ENCODE peak calls at places on chromosomes 12 and 14, in six cellular contexts. Q is breast epithelium; X is heart right ventricle; T is naive thymus-derived CD4-positive, alpha-beta T cell; C is A549; V is gastrocnemius medialis. D is an unnamed sample.

GRCh38 chr14:72638021-72638420 is 255.9 kb downstream of the DPF3 start:
- DNase-seq in Q (no peak), X (no peak), T (no peak), C (peak; percentile 41), V (peak; percentile 48), D (peak; percentile 84)

GRCh38 chr12:28568083-28568482 is 377.8 kb downstream of the CCDC91 start:
- DNase-seq in Q (no peak), X (no peak), T (no peak), C (peak; percentile 30), V (no peak), D (no peak)

GRCh38 chr14:32022938-32023466 is 54.1 kb upstream of the ARHGAP5 start:
- DNase-seq in Q (no peak), X (no peak), T (no peak), C (no peak), V (no peak), D (no peak)

GRCh38 chr12:85765443-85765842 is 70.8 kb downstream of the RASSF9 start:
- DNase-seq in Q (no peak), X (no peak), T (no peak), C (peak; percentile 85), V (no peak), D (no peak)

GRCh38 chr14:98886982-98887381 is 385.0 kb downstream of the BCL11B start:
- DNase-seq in Q (no peak), X (no peak), T (no peak), C (no peak), V (no peak), D (no peak)

GRCh38 chr14:75443203-75443969 is 15.6 kb downstream of the JDP2 start:
- DNase-seq in Q (no peak), X (no peak), T (no peak), C (no peak), V (peak; percentile 65), D (no peak)

GRCh38 chr14:89422181-89422951 is 5.3 kb upstream of the FOXN3 start:
- DNase-seq in Q (no peak), X (no peak), T (no peak), C (no peak), V (no peak), D (no peak)

GRCh38 chr14:32230181-32230580 is 27.1 kb upstream of the RNU6-8 start:
- DNase-seq in Q (no peak), X (no peak), T (no peak), C (peak; percentile 69), V (no peak), D (no peak)

GRCh38 chr12:82740129-82741000 is 53.7 kb downstream of the TMTC2 start:
- DNase-seq in Q (no peak), X (no peak), T (no peak), C (peak; percentile 72), V (no peak), D (no peak)

GRCh38 chr14:95183532-95184412 is 26.4 kb upstream of the DICER1 start:
- DNase-seq in Q (no peak), X (no peak), T (no peak), C (no peak), V (no peak), D (no peak)

GRCh38 chr12:112945515-112945914 is 7.2 kb downstream of the OAS3 start:
- DNase-seq in Q (no peak), X (no peak), T (no peak), C (no peak), V (no peak), D (no peak)

GRCh38 chr12:87141091-87141490 is 884.9 kb upstream of the MGAT4C start:
- DNase-seq in Q (no peak), X (no peak), T (no peak), C (no peak), V (no peak), D (no peak)

GRCh38 chr14:101191086-101191881 is 287.8 kb upstream of the RTL1 start:
- DNase-seq in Q (peak; percentile 15), X (no peak), T (no peak), C (no peak), V (no peak), D (peak; percentile 86)

GRCh38 chr12:1810201-1810930 is 10.0 kb upstream of the LRTM2 start:
- DNase-seq in Q (no peak), X (no peak), T (no peak), C (no peak), V (no peak), D (no peak)

GRCh38 chr14:57847096-57847495 is 18.8 kb downstream of the SLC35F4 start:
- DNase-seq in Q (no peak), X (no peak), T (no peak), C (no peak), V (no peak), D (no peak)

GRCh38 chr12:34595749-34596733 is 573.7 kb downstream of the ALG10 start:
- DNase-seq in Q (peak; percentile 25), X (peak; percentile 1), T (no peak), C (no peak), V (peak; percentile 1), D (no peak)
- H3K9me3 ChIP-seq in Q (peaks cover 82% of the 10 kb centered on the region), X (peaks cover 51% of the 10 kb centered on the region), T (peaks cover 73% of the 10 kb centered on the region), C (peaks cover 26% of the 10 kb centered on the region), V (peaks cover 10% of the 10 kb centered on the region), D (peaks cover 96% of the 10 kb centered on the region)

GRCh38 chr14:84420236-84420635 is 1109.7 kb upstream of the FLRT2 start:
- DNase-seq in Q (no peak), X (no peak), T (no peak), C (no peak), V (no peak), D (no peak)
- H3K9me3 ChIP-seq in Q (peaks cover 6% of the 10 kb centered on the region), X (no peaks in the 10 kb centered on the region), T (peaks cover 14% of the 10 kb centered on the region), C (no peaks in the 10 kb centered on the region), V (no peaks in the 10 kb centered on the region), D (no peaks in the 10 kb centered on the region)

GRCh38 chr14:105540811-105541210 is 14.4 kb downstream of the TMEM121 start:
- DNase-seq in Q (no peak), X (no peak), T (no peak), C (no peak), V (no peak), D (no peak)
- H3K9me3 ChIP-seq in Q (peaks cover 7% of the 10 kb centered on the region), X (peaks cover 4% of the 10 kb centered on the region), T (no peaks in the 10 kb centered on the region), C (peaks cover 15% of the 10 kb centered on the region), V (no peaks in the 10 kb centered on the region), D (peaks cover 11% of the 10 kb centered on the region)

GRCh38 chr12:3168775-3169221 is 91.6 kb downstream of the TSPAN9 start:
- DNase-seq in Q (peak; percentile 66), X (no peak), T (no peak), C (peak; percentile 88), V (no peak), D (no peak)

GRCh38 chr12:3172124-3173007 is 95.2 kb downstream of the TSPAN9 start:
- DNase-seq in Q (no peak), X (no peak), T (no peak), C (no peak), V (no peak), D (no peak)

GRCh38 chr12:3171195-3171591 is 94.0 kb downstream of the TSPAN9 start:
- DNase-seq in Q (no peak), X (no peak), T (no peak), C (peak; percentile 26), V (no peak), D (no peak)

GRCh38 chr12:3168223-3168770 is 91.1 kb downstream of the TSPAN9 start:
- DNase-seq in Q (no peak), X (no peak), T (no peak), C (no peak), V (no peak), D (no peak)

DNA sequence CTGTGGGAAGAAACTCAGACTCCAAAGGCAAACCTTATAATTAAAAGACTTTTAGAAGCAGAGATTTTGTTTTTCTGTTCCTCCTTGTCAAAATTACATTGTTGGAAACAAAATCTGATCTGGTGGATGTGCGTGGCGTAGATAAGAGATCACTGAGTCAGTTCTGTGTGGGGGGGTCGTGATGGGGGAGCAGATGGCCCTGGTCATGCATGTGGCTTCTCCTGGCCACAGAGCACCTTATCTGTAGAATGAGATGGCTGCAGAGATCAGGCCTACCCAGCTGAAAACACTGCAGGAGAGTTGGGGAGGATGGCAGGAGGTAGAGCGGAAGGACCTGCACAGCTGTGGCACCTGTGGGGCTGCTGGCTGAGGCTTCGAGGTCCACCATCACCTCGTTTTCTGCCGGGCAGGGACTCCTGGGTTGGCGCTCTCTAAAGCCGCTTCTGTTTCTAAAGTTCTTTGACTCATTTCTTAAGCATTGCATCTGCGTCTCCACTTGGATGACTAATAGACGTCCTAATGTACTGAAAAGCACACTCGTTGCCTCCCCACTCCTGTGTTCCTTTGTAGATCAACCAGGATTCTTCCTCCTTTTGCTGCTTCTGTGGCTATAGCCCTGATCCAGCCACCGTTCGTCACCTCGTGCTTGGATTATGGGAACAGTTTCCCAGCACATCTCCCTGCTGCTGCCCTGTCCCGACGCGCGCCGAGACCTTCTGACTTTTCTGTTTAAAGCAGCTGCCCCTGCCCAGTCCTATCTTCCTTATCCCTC is 93.4 kb downstream of the TSPAN9 start:
- DNase-seq in Q (no peak), X (no peak), T (no peak), C (peak; percentile 77), V (no peak), D (no peak)
- H3K9me3 ChIP-seq in Q (no peaks in the 10 kb centered on the region), X (no peaks in the 10 kb centered on the region), T (no peaks in the 10 kb centered on the region), C (no peaks in the 10 kb centered on the region), V (no peaks in the 10 kb centered on the region), D (no peaks in the 10 kb centered on the region)

GRCh38 chr14:67469954-67470353 is 18.6 kb downstream of the TMEM229B start:
- DNase-seq in Q (no peak), X (no peak), T (no peak), C (no peak), V (no peak), D (no peak)
- H3K9me3 ChIP-seq in Q (no peaks in the 10 kb centered on the region), X (no peaks in the 10 kb centered on the region), T (no peaks in the 10 kb centered on the region), C (no peaks in the 10 kb centered on the region), V (no peaks in the 10 kb centered on the region), D (no peaks in the 10 kb centered on the region)

GRCh38 chr12:130559806-130560205 is 156.3 kb downstream of the RIMBP2 start:
- DNase-seq in Q (no peak), X (no peak), T (no peak), C (no peak), V (no peak), D (no peak)

GRCh38 chr12:130557876-130558770 is 158.0 kb downstream of the RIMBP2 start:
- DNase-seq in Q (no peak), X (no peak), T (no peak), C (no peak), V (no peak), D (no peak)

GRCh38 chr12:130562711-130563110 is 153.4 kb downstream of the RIMBP2 start:
- DNase-seq in Q (no peak), X (no peak), T (no peak), C (no peak), V (no peak), D (no peak)

GRCh38 chr12:130563322-130563721 is 152.8 kb downstream of the RIMBP2 start:
- DNase-seq in Q (no peak), X (no peak), T (no peak), C (no peak), V (no peak), D (no peak)

GRCh38 chr12:130560321-130560720 is 155.8 kb downstream of the RIMBP2 start:
- DNase-seq in Q (no peak), X (no peak), T (no peak), C (no peak), V (no peak), D (no peak)
- H3K9me3 ChIP-seq in Q (no peaks in the 10 kb centered on the region), X (no peaks in the 10 kb centered on the region), T (no peaks in the 10 kb centered on the region), C (no peaks in the 10 kb centered on the region), V (no peaks in the 10 kb centered on the region), D (peaks cover 5% of the 10 kb centered on the region)

DNA sequence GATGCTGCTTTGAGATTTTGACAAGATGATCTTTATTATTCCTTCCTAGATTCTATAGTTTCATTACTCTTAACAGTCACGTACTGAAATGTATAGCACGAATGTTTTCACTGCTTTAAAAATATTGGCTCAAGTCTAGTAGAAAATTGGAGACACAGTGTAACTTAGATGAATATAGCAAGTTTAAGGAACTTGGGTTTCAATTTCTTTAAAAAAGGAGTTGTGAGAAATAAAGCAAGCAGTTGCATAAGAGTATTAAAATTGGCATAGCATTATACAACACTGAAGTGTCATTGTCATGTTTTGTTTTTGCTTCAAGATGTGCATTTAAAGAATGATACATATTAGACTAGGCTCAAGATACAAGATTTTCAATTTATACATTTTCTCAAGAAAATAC is 624.8 kb upstream of the NOVA1 start:
- DNase-seq in Q (no peak), X (no peak), T (no peak), C (no peak), V (no peak), D (no peak)
- H3K9me3 ChIP-seq in Q (peaks cover 11% of the 10 kb centered on the region), X (no peaks in the 10 kb centered on the region), T (no peaks in the 10 kb centered on the region), C (no peaks in the 10 kb centered on the region), V (no peaks in the 10 kb centered on the region), D (peaks cover 8% of the 10 kb centered on the region)

D was measured in esophagus muscularis mucosa.